ENCODE peak calls at places on chromosomes 5 and 9, in eight cellular contexts. X is A549, L is IMR-90, Q is HepG2, K is H1, A is SK-N-SH, T is K562, E is GM12878. M is an unnamed sample.

GRCh38 chr5:127254729-127255284 is 35.8 kb upstream of the MEGF10 start:
- DNase-seq in K (no peak), Q (no peak), A (no peak), T (no peak), E (no peak), L (peak), X (peak), M (no peak)

GRCh38 chr5:98927988-98928801 is 612 bp downstream of the CHD1 start:
- DNase-seq in L (peak), E (no peak), T (peak), A (peak), Q (peak), K (peak), X (peak), M (peak)

GRCh38 chr5:75522025-75522424 is 10.3 kb downstream of the POLK start:
- DNase-seq in Q (no peak), K (no peak), L (peak), E (no peak), A (no peak), X (no peak), T (no peak), M (no peak)

GRCh38 chr9:69549310-69550202 is 122.6 kb downstream of the APBA1 start:
- DNase-seq in Q (peak), T (peak), A (peak), K (no peak), L (peak), X (peak), E (no peak), M (no peak)

GRCh38 chr9:124285903-124286291 is 28.1 kb downstream of the NEK6 start:
- DNase-seq in E (peak), T (peak), L (peak), K (no peak), X (peak), Q (no peak), A (no peak), M (no peak)

GRCh38 chr5:73789851-73790281 is 163.9 kb downstream of the ARHGEF28 start:
- DNase-seq in X (no peak), K (no peak), L (no peak), Q (no peak), E (peak), A (no peak), T (no peak), M (no peak)

GRCh38 chr9:15135167-15135792 is 171.7 kb downstream of the TTC39B start:
- DNase-seq in L (peak), Q (peak), A (peak), T (peak), E (no peak), X (peak), K (peak), M (peak)

GRCh38 chr5:171543486-171543885 is 124.0 kb downstream of the FGF18 start:
- DNase-seq in Q (no peak), E (no peak), T (no peak), A (no peak), K (no peak), L (peak), X (no peak), M (no peak)

GRCh38 chr5:1975898-1976765 is 93.4 kb upstream of the IRX4 start:
- DNase-seq in E (no peak), K (no peak), A (no peak), X (no peak), T (no peak), L (no peak), Q (no peak), M (no peak)

GRCh38 chr9:110700953-110701352 is 32.4 kb downstream of the MUSK start:
- DNase-seq in K (no peak), A (no peak), E (no peak), L (peak), X (no peak), Q (no peak), T (no peak), M (no peak)

GRCh38 chr5:2767089-2767488 is 15.6 kb upstream of the IRX2 start:
- DNase-seq in Q (no peak), K (no peak), E (no peak), L (no peak), T (no peak), A (no peak), X (no peak), M (no peak)

GRCh38 chr5:170565077-170565476 is 61.3 kb downstream of the KCNIP1 start:
- DNase-seq in L (no peak), Q (no peak), T (no peak), A (no peak), E (no peak), K (no peak), X (no peak), M (no peak)

GRCh38 chr5:23977996-23978395 is 470.6 kb downstream of the PRDM9 start:
- DNase-seq in K (peak), A (peak), E (no peak), Q (peak), X (peak), T (peak), L (no peak), M (peak)

GRCh38 chr9:113546566-113546965 is 83.0 kb downstream of the RGS3 start:
- DNase-seq in L (no peak), K (no peak), E (no peak), T (no peak), A (no peak), Q (no peak), X (no peak), M (no peak)

GRCh38 chr5:137894586-137894985 is 5.3 kb downstream of the PKD2L2 start:
- DNase-seq in E (no peak), T (no peak), K (no peak), A (no peak), Q (no peak), L (no peak), X (no peak), M (no peak)

GRCh38 chr9:136305822-136306690 is 2.2 kb upstream of the CCDC187 start:
- DNase-seq in X (no peak), Q (no peak), E (no peak), A (peak), T (no peak), K (no peak), L (no peak), M (no peak)

GRCh38 chr9:112012026-112012902 is 115.7 kb downstream of the UGCG start:
- DNase-seq in L (peak), E (peak), A (no peak), X (peak), Q (peak), T (no peak), K (no peak), M (no peak)

GRCh38 chr9:118316831-118317230 is 612.6 kb downstream of the TLR4 start:
- DNase-seq in Q (no peak), A (no peak), X (no peak), T (no peak), K (no peak), L (no peak), E (no peak), M (no peak)

GRCh38 chr5:79436821-79437220 is 77.1 kb downstream of the HOMER1 start:
- DNase-seq in L (peak), Q (no peak), A (no peak), T (no peak), X (no peak), K (no peak), E (no peak), M (no peak)

GRCh38 chr5:173201636-173202265 is 33.3 kb downstream of the NKX2-5 start:
- DNase-seq in Q (peak), X (peak), L (peak), A (no peak), E (no peak), K (no peak), T (no peak), M (no peak)

GRCh38 chr9:84669293-84670105 is at the start of gene NTRK2:
- DNase-seq in L (peak), E (no peak), Q (no peak), X (peak), T (no peak), A (peak), K (peak), M (peak)

GRCh38 chr5:25754895-25755294 is 1110.1 kb upstream of the CDH10 start:
- DNase-seq in E (no peak), A (no peak), K (no peak), L (no peak), Q (peak), X (peak), T (no peak), M (no peak)

GRCh38 chr5:67774153-67774552 is 441.4 kb upstream of the PIK3R1 start:
- DNase-seq in Q (peak), T (no peak), X (no peak), E (no peak), A (no peak), L (no peak), K (no peak), M (no peak)

GRCh38 chr5:129125819-129126218 is 31.3 kb downstream of the ISOC1 start:
- DNase-seq in E (peak), K (no peak), X (no peak), Q (no peak), A (no peak), L (no peak), T (no peak), M (no peak)

GRCh38 chr5:39892708-39893107 is 467.9 kb upstream of the DAB2 start:
- DNase-seq in A (no peak), K (no peak), Q (no peak), T (no peak), X (no peak), E (no peak), L (no peak), M (no peak)

GRCh38 chr9:87309236-87309635 is 188.4 kb upstream of the DAPK1 start:
- DNase-seq in E (no peak), L (peak), X (no peak), Q (no peak), T (no peak), A (no peak), K (no peak), M (no peak)

GRCh38 chr9:127574089-127574921 is 37.8 kb upstream of the STXBP1 start:
- DNase-seq in K (no peak), Q (no peak), E (no peak), T (no peak), L (no peak), A (no peak), X (peak), M (no peak)

GRCh38 chr9:115593587-115594091 is 475.7 kb upstream of the TNC start:
- DNase-seq in X (peak), A (peak), Q (peak), E (no peak), K (peak), L (peak), T (peak), M (no peak)
- TF ChIP-seq USF2 in X (no peak), A (no peak), Q (no peak), E (no peak), K (no peak), L (no peak), T (no peak), M (no peak)

GRCh38 chr9:26264709-26265601 is 586.7 kb upstream of the TUSC1 start:
- DNase-seq in T (no peak), Q (no peak), L (peak), E (no peak), A (no peak), K (no peak), X (peak), M (no peak)

GRCh38 chr9:26262431-26262830 is 584.2 kb upstream of the TUSC1 start:
- DNase-seq in Q (no peak), A (no peak), K (no peak), L (peak), X (peak), E (no peak), T (no peak), M (no peak)

GRCh38 chr9:26263451-26263850 is 585.2 kb upstream of the TUSC1 start:
- DNase-seq in E (no peak), K (no peak), X (no peak), A (no peak), Q (no peak), L (no peak), T (no peak), M (no peak)

GRCh38 chr9:26260238-26260637 is 582.0 kb upstream of the TUSC1 start:
- DNase-seq in E (no peak), Q (no peak), A (no peak), T (no peak), L (peak), X (peak), K (no peak), M (no peak)

GRCh38 chr9:26261503-26262330 is 583.5 kb upstream of the TUSC1 start:
- DNase-seq in K (no peak), Q (no peak), A (no peak), L (peak), E (no peak), T (no peak), X (peak), M (no peak)
- TF ChIP-seq USF2 in K (no peak), Q (no peak), A (no peak), L (no peak), E (no peak), T (no peak), X (no peak), M (no peak)

GRCh38 chr5:110335361-110336046 is 391.0 kb downstream of the TMEM232 start:
- DNase-seq in L (peak), K (no peak), T (no peak), E (no peak), Q (no peak), A (no peak), X (no peak), M (no peak)

GRCh38 chr5:110333384-110333783 is 393.1 kb downstream of the TMEM232 start:
- DNase-seq in A (no peak), Q (peak), T (no peak), K (no peak), E (no peak), L (peak), X (peak), M (peak)

GRCh38 chr5:110329955-110330354 is 396.5 kb downstream of the TMEM232 start:
- DNase-seq in X (no peak), L (no peak), A (no peak), Q (no peak), T (no peak), E (no peak), K (no peak), M (no peak)
- TF ChIP-seq USF2 in X (no peak), L (no peak), A (no peak), Q (no peak), T (no peak), E (no peak), K (no peak), M (no peak)

DNA sequence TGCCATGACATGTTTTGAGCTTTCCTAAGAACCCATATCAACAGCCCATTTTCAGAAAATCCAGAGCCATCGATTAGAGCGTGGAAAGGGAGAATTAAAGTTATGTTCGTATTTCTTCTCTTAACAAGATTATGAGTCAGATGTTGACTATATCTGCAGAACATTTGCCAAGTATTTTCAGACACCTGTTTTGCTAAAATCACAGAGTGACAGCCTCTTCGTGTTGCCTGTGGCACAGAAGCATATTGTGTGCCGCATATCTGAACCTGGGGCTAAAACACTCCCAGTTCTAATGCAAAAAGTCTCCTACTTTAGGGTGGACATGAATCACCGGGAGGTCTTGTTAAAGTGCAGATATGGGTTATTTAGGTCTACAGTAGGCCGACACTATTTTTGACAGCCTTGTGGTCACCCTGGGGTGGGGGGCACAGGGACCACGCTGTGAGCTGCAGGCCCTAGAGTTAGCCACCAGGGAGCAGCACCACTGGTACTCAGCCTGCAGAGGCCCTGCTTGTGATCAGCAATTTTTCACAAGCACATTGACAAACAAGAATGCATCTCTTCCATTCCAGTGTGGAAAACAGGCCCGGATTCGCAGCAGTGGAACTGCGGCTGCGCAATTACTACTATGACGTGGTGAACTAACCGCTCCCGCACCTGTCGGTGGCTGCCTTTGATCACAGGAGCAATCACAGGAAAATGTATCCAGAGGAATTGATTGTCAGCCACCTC is 93.5 kb downstream of the SYK start:
- DNase-seq in T (peak), E (no peak), L (no peak), K (no peak), Q (peak), X (peak), A (peak), M (peak)
- TF ChIP-seq USF2 in T (no peak), E (no peak), L (no peak), K (no peak), Q (no peak), X (no peak), A (no peak), M (no peak)

M was measured in WTC11.